ENCODE peak calls at places on chromosome 9, in ten cellular contexts. N is stimulated activated CD8-positive, alpha-beta memory T cell treated with anti-CD3 and anti-CD28 coated beads, Interleukin-15, amount 100 ng/mL, for 24 hours; D is NCI-H1417; P is T-cell; T is NCI-H1930; S is M059J; Y is activated CD4-positive, alpha-beta T cell treated with anti-CD3 and anti-CD28 coated beads, Interleukin-2, amount 50 U/mL, for 1 hour; L is small intestine; M is COR-L47; F is transverse colon. U is an unnamed sample.

GRCh38 chr9:113636165-113636564 is 172.6 kb downstream of the RGS3 start:
- DNase-seq in F (no peak), M (no peak), P (no peak), S (no peak), N (no peak), D (peak; percentile 28), T (no peak), L (no peak), Y (no peak), U (no peak)

GRCh38 chr9:125681086-125681622 is 25.9 kb downstream of the MAPKAP1 start:
- DNase-seq in Y (no peak), D (no peak), L (no peak), T (no peak), N (no peak), P (no peak), F (no peak), S (no peak), M (no peak), U (no peak)

GRCh38 chr9:117644607-117645244 is 59.5 kb upstream of the TLR4 start:
- DNase-seq in P (peak; percentile 23), N (peak; percentile 4), D (peak; percentile 91), M (peak; percentile 56), L (peak; percentile 70), S (peak; percentile 60), Y (peak; percentile 45), F (peak; percentile 78), T (peak; percentile 67), U (peak; percentile 10)

GRCh38 chr9:124652203-124652992 is 118.7 kb downstream of the NR6A1 start:
- DNase-seq in P (no peak), L (peak; percentile 54), F (no peak), N (no peak), S (peak; percentile 100), T (no peak), D (no peak), Y (no peak), M (no peak), U (no peak)

GRCh38 chr9:92668746-92669526 is 995 bp downstream of the IPPK start:
- DNase-seq in T (no peak), P (no peak), L (peak; percentile 56), D (peak; percentile 50), Y (no peak), F (peak; percentile 54), M (no peak), N (no peak), S (peak; percentile 76), U (peak; percentile 32)

GRCh38 chr9:72930828-72931227 is 22.0 kb downstream of the ALDH1A1 start:
- DNase-seq in D (no peak), L (no peak), F (no peak), T (no peak), P (no peak), N (no peak), M (no peak), S (no peak), Y (no peak), U (no peak)

GRCh38 chr9:136756836-136757235 is 1.2 kb downstream of the LCN8 start:
- DNase-seq in M (no peak), L (no peak), F (no peak), D (no peak), T (no peak), S (no peak), P (no peak), N (no peak), Y (no peak), U (no peak)

GRCh38 chr9:104269374-104269773 is 175.3 kb downstream of the SMC2 start:
- DNase-seq in N (no peak), M (no peak), Y (no peak), F (no peak), P (no peak), T (no peak), S (no peak), L (no peak), D (no peak), U (no peak)

GRCh38 chr9:127537792-127538191 is 74.3 kb upstream of the STXBP1 start:
- DNase-seq in Y (no peak), T (no peak), S (no peak), P (no peak), F (no peak), D (peak; percentile 29), N (no peak), M (peak; percentile 10), L (no peak), U (no peak)

GRCh38 chr9:69834591-69835184 is 14.1 kb downstream of the CFAP95 start:
- DNase-seq in L (no peak), P (no peak), Y (no peak), D (no peak), S (no peak), M (no peak), N (no peak), T (no peak), F (no peak), U (no peak)

GRCh38 chr9:35757527-35758275 is 3.6 kb upstream of the MSMP start:
- DNase-seq in N (no peak), F (no peak), D (no peak), Y (no peak), S (peak; percentile 60), P (no peak), T (no peak), L (peak; percentile 67), M (peak; percentile 40), U (no peak)

GRCh38 chr9:91547076-91547475 is 123.4 kb upstream of the NFIL3 start:
- DNase-seq in N (no peak), L (no peak), Y (no peak), D (no peak), S (peak; percentile 90), M (no peak), F (no peak), P (no peak), T (no peak), U (no peak)

GRCh38 chr9:84125046-84125445 is 144.4 kb downstream of the RMI1 start:
- DNase-seq in L (no peak), P (no peak), N (no peak), F (no peak), Y (no peak), T (no peak), M (no peak), D (no peak), S (no peak), U (no peak)

GRCh38 chr9:81445331-81445921 is 243.9 kb downstream of the TLE1 start:
- DNase-seq in Y (no peak), S (no peak), M (no peak), T (no peak), F (no peak), P (no peak), N (no peak), D (no peak), L (no peak), U (no peak)

GRCh38 chr9:87267701-87268100 is 230.0 kb upstream of the DAPK1 start:
- DNase-seq in D (no peak), T (no peak), S (peak; percentile 88), P (no peak), N (no peak), F (no peak), Y (no peak), L (no peak), M (no peak), U (no peak)

GRCh38 chr9:114981095-114981494 is 50.7 kb upstream of the TNFSF8 start:
- DNase-seq in M (no peak), L (peak; percentile 23), F (no peak), Y (no peak), N (no peak), S (peak; percentile 85), D (no peak), T (no peak), P (no peak), U (no peak)

GRCh38 chr9:134286513-134287245 is 39.6 kb upstream of the RXRA start:
- DNase-seq in L (no peak), S (peak; percentile 25), D (peak; percentile 26), P (no peak), F (no peak), T (no peak), M (no peak), N (no peak), Y (no peak), U (no peak)

GRCh38 chr9:89309608-89310485 is 1.1 kb upstream of the CKS2 start:
- DNase-seq in Y (no peak), L (peak; percentile 45), F (peak; percentile 45), P (no peak), N (no peak), S (no peak), D (peak; percentile 42), M (no peak), T (no peak), U (no peak)

GRCh38 chr9:106830527-106831140 is 32.3 kb upstream of the ZNF462 start:
- DNase-seq in F (peak; percentile 11), N (no peak), M (no peak), L (no peak), P (no peak), D (no peak), Y (no peak), S (peak; percentile 39), T (no peak), U (no peak)

GRCh38 chr9:84315278-84315877 is 25.2 kb downstream of the SLC28A3 start:
- DNase-seq in F (peak; percentile 63), Y (peak; percentile 41), T (peak; percentile 56), M (peak; percentile 32), D (peak; percentile 89), S (peak; percentile 68), L (peak; percentile 74), P (peak; percentile 33), N (no peak), U (peak; percentile 38)

GRCh38 chr9:135210676-135211523 is 123.4 kb downstream of the OLFM1 start:
- DNase-seq in F (no peak), Y (no peak), M (no peak), S (no peak), P (no peak), T (no peak), L (no peak), N (no peak), D (no peak), U (no peak)

GRCh38 chr9:121736147-121736721 is 84.8 kb downstream of the DAB2IP start:
- DNase-seq in F (peak; percentile 87), M (no peak), D (no peak), S (no peak), T (no peak), L (peak; percentile 82), N (no peak), P (no peak), Y (no peak), U (no peak)

GRCh38 chr9:108743901-108744371 is 111.8 kb downstream of the ACTL7B start:
- DNase-seq in P (no peak), T (no peak), F (no peak), D (peak; percentile 68), L (no peak), N (no peak), Y (no peak), S (peak; percentile 43), M (peak; percentile 11), U (no peak)

GRCh38 chr9:124975131-124975530 is 34.2 kb upstream of the GOLGA1 start:
- DNase-seq in N (no peak), L (no peak), T (no peak), F (no peak), S (no peak), P (no peak), D (no peak), M (no peak), Y (no peak), U (no peak)

GRCh38 chr9:130846487-130847305 is 11.6 kb downstream of the ABL1 start:
- DNase-seq in L (no peak), P (no peak), F (no peak), D (no peak), N (no peak), S (peak; percentile 94), Y (no peak), T (no peak), M (no peak), U (no peak)

GRCh38 chr9:136095028-136095494 is at the start of gene NACC2:
- DNase-seq in F (peak; percentile 81), T (peak; percentile 48), P (no peak), N (no peak), D (peak; percentile 63), L (peak; percentile 80), Y (no peak), M (peak; percentile 27), S (peak; percentile 63), U (no peak)

GRCh38 chr9:81621785-81622243 is 67.5 kb downstream of the TLE1 start:
- DNase-seq in D (peak; percentile 86), P (no peak), T (no peak), L (no peak), F (no peak), N (no peak), S (no peak), Y (no peak), M (peak; percentile 79), U (no peak)

GRCh38 chr9:116064970-116065369 is 88.6 kb upstream of the PAPPA start:
- DNase-seq in S (no peak), N (no peak), F (no peak), P (no peak), T (no peak), M (no peak), L (no peak), Y (no peak), D (no peak), U (no peak)

U was measured in activated gamma-delta T cell treated with anti-CD3 and anti-CD28 coated beads, Interleukin-2, amount 50 U/mL, for 16 hours.